ENCODE peak calls at places on chromosome 18, in four cellular contexts. T is cardiac muscle cell, U is iPS DF 6.9, R is aorta. G is an unnamed sample.
A peak's percentile ranks its signal among the peaks of the same experiment; 100 is the strongest.

GRCh38 chr18:11497585-11497984 is 111.8 kb upstream of the SLC35G4 start:
- DNase-seq in T (no peak), U (no peak), R (no peak), G (no peak)

GRCh38 chr18:60538891-60539290 is 166.3 kb upstream of the MC4R start:
- DNase-seq in T (no peak), U (no peak), R (no peak), G (no peak)

GRCh38 chr18:77133920-77134496 is 1.4 kb upstream of the MBP start:
- DNase-seq in T (no peak), U (no peak), R (peak; percentile 77), G (no peak)

GRCh38 chr18:45551417-45551816 is 63.9 kb upstream of the SLC14A2 start:
- DNase-seq in T (no peak), U (no peak), R (no peak), G (no peak)

GRCh38 chr18:22789600-22789999 is 143.5 kb upstream of the RBBP8 start:
- DNase-seq in T (no peak), U (no peak), R (no peak), G (no peak)

GRCh38 chr18:63823516-63824219 is 48.5 kb downstream of the SERPINB7 start:
- DNase-seq in T (peak; percentile 42), U (peak; percentile 2), R (no peak), G (peak; percentile 39)

GRCh38 chr18:79684283-79684631 is 4.7 kb downstream of the CTDP1 start:
- DNase-seq in T (no peak), U (no peak), R (no peak), G (no peak)

GRCh38 chr18:24212939-24213338 is 74.1 kb downstream of the CABYR start:
- DNase-seq in T (no peak), U (no peak), R (no peak), G (no peak)

GRCh38 chr18:7601249-7601620 is 34.1 kb downstream of the PTPRM start:
- DNase-seq in T (no peak), U (no peak), R (no peak), G (no peak)

GRCh38 chr18:7840445-7840844 is 273.3 kb downstream of the PTPRM start:
- DNase-seq in T (no peak), U (no peak), R (no peak), G (no peak)

GRCh38 chr18:49728542-49728941 is 84.8 kb downstream of the ACAA2 start:
- DNase-seq in T (peak; percentile 38), U (peak; percentile 61), R (no peak), G (peak; percentile 63)

GRCh38 chr18:62881509-62882016 is 166.2 kb downstream of the PHLPP1 start:
- DNase-seq in T (no peak), U (no peak), R (peak; percentile 57), G (peak; percentile 37)

GRCh38 chr18:79742076-79742475 is 55.7 kb upstream of the KCNG2 start:
- DNase-seq in T (no peak), U (no peak), R (peak; percentile 17), G (no peak)

GRCh38 chr18:33560686-33561370 is 17.2 kb upstream of the ASXL3 start:
- DNase-seq in T (peak; percentile 53), U (no peak), R (no peak), G (no peak)

GRCh38 chr18:9380571-9381390 is 46.2 kb downstream of the TWSG1 start:
- DNase-seq in T (no peak), U (no peak), R (no peak), G (no peak)

GRCh38 chr18:51279367-51279984 is 82.0 kb upstream of the MEX3C start:
- DNase-seq in T (no peak), U (no peak), R (no peak), G (no peak)

GRCh38 chr18:23228102-23229051 is 93.1 kb downstream of the CABLES1 start:
- DNase-seq in T (no peak), U (no peak), R (peak; percentile 62), G (no peak)

GRCh38 chr18:46071615-46071893 is 506 bp downstream of the PSTPIP2 start:
- DNase-seq in T (no peak), U (no peak), R (no peak), G (no peak)

DNA sequence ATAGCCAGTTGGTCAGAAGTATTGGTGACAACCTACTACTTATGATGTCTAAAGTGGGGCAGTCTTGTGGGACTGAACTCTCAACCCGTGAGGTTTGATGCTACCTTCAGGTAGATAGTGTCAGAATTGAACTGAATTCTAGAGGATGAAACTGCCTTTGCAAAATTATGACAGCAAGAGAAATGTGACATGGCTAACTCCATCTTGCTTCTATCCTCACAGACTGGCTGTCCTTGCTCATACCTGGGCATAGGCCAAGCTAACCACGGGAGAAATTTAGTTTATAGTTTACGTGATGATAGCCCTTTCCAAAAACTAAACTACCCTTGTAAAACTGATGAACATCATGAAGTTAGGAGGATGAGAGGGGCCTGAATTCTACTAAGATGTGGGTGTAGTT is 24.9 kb upstream of the TGIF1 start:
- DNase-seq in T (no peak), U (no peak), R (no peak), G (no peak)
- H3K4me1 ChIP-seq in T (no peaks in the 10 kb centered on the region), U (no peaks in the 10 kb centered on the region), R (no peaks in the 10 kb centered on the region), G (no peaks in the 10 kb centered on the region)

GRCh38 chr18:27415495-27415894 is 230.4 kb upstream of the CHST9 start:
- DNase-seq in T (no peak), U (no peak), R (no peak), G (no peak)

GRCh38 chr18:27412551-27412950 is 227.4 kb upstream of the CHST9 start:
- DNase-seq in T (no peak), U (no peak), R (no peak), G (no peak)

GRCh38 chr18:27414691-27415090 is 229.6 kb upstream of the CHST9 start:
- DNase-seq in T (no peak), U (no peak), R (no peak), G (no peak)

GRCh38 chr18:27411911-27412310 is 226.8 kb upstream of the CHST9 start:
- DNase-seq in T (no peak), U (no peak), R (no peak), G (no peak)

GRCh38 chr18:27413495-27414401 is 228.6 kb upstream of the CHST9 start:
- DNase-seq in T (no peak), U (no peak), R (no peak), G (no peak)
- H3K27ac ChIP-seq in T (no peak overlapping the region), U (no peak overlapping the region), R (no peak overlapping the region), G (no peak overlapping the region)

DNA sequence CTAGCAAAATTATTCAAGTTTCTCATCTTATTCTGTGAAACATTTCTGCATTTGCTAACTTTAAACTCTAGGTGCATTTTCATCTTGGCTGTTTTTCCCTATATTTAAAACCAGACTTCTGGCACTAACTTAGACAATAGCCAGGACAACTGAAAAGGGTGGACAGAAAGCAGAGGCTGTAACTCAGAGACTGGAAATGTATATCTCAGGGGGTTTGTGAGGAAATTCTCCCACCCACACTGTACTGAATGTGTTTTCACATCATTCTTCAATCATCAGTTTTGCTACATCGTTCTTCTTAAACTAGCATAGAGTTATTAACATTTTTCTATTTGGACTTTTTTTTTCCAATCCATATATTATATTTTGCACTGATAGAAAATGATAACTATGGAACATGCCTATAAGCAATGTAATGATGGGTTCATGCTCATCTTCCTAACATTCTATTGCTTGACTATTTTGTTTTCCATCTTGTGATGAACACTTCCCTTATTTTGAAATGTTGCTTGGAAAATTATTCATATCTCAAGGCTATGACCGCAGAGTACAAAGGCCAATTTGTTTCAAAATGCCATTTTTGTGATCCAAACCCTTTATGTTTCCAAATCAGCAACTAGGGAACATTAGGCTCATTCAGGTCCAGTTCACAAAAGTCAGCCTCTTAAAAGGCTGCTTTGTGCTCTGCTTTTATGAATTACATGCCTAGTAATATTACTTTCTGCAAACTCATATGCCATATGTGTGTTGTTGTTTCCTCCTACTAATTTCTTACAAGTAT is 125.8 kb upstream of the CDH19 start:
- DNase-seq in T (no peak), U (no peak), R (no peak), G (no peak)
- H3K4me1 ChIP-seq in T (no peaks in the 10 kb centered on the region), U (no peaks in the 10 kb centered on the region), R (no peaks in the 10 kb centered on the region), G (no peaks in the 10 kb centered on the region)

GRCh38 chr18:635171-635570 is 22.3 kb upstream of the TYMS start:
- DNase-seq in T (peak; percentile 4), U (no peak), R (no peak), G (no peak)
- H3K27ac ChIP-seq in T (no peak overlapping the region), U (no peak overlapping the region), R (no peak overlapping the region), G (no peak overlapping the region)

GRCh38 chr18:61754039-61754583 is 138.7 kb downstream of the RNF152 start:
- DNase-seq in T (peak; percentile 58), U (no peak), R (no peak), G (no peak)
- H3K4me1 ChIP-seq in T (peaks cover 68% of the 10 kb centered on the region), U (no peaks in the 10 kb centered on the region), R (peaks cover 2% of the 10 kb centered on the region), G (peaks cover 4% of the 10 kb centered on the region)

GRCh38 chr18:48125724-48126123 is 195.3 kb upstream of the SMAD2 start:
- DNase-seq in T (no peak), U (no peak), R (no peak), G (no peak)
- H3K27ac ChIP-seq in T (no peak overlapping the region), U (no peak overlapping the region), R (no peak overlapping the region), G (no peak overlapping the region)

G was measured in lung.